ENCODE peak calls at places on chromosomes 5 and 9, in four cellular contexts. One of them, this sample, is unnamed.

GRCh38 chr9:4397917-4398316 is 92.4 kb upstream of the SLC1A1 start:
- DNase-seq in activated T-cell treated with anti-CD3 and anti-CD28 coated beads for 4 hours: no peak
- DNase-seq in GM23338: no peak
- DNase-seq in activated CD4-positive, alpha-beta T cell treated with anti-CD3 and anti-CD28 coated beads for 24 hours: no peak
- DNase-seq in this sample: no peak

GRCh38 chr5:28648108-28648507 is 1609.7 kb upstream of the CDH9 start:
- DNase-seq in GM23338: peak
- DNase-seq in activated T-cell treated with anti-CD3 and anti-CD28 coated beads for 4 hours: no peak
- DNase-seq in activated CD4-positive, alpha-beta T cell treated with anti-CD3 and anti-CD28 coated beads for 24 hours: no peak
- DNase-seq in this sample: no peak

GRCh38 chr9:95004452-95005275 is 278.2 kb downstream of the AOPEP start:
- DNase-seq in activated CD4-positive, alpha-beta T cell treated with anti-CD3 and anti-CD28 coated beads for 24 hours: no peak
- DNase-seq in GM23338: peak
- DNase-seq in activated T-cell treated with anti-CD3 and anti-CD28 coated beads for 4 hours: peak
- DNase-seq in this sample: peak

GRCh38 chr5:130773813-130774212 is 391.2 kb downstream of the HINT1 start:
- DNase-seq in activated CD4-positive, alpha-beta T cell treated with anti-CD3 and anti-CD28 coated beads for 24 hours: no peak
- DNase-seq in GM23338: no peak
- DNase-seq in activated T-cell treated with anti-CD3 and anti-CD28 coated beads for 4 hours: no peak
- DNase-seq in this sample: no peak

GRCh38 chr5:14109041-14109747 is 33.9 kb upstream of the TRIO start:
- DNase-seq in GM23338: no peak
- DNase-seq in activated CD4-positive, alpha-beta T cell treated with anti-CD3 and anti-CD28 coated beads for 24 hours: no peak
- DNase-seq in activated T-cell treated with anti-CD3 and anti-CD28 coated beads for 4 hours: no peak
- DNase-seq in this sample: no peak

GRCh38 chr5:175724314-175724713 is 66.4 kb downstream of the HRH2 start:
- DNase-seq in activated CD4-positive, alpha-beta T cell treated with anti-CD3 and anti-CD28 coated beads for 24 hours: no peak
- DNase-seq in activated T-cell treated with anti-CD3 and anti-CD28 coated beads for 4 hours: no peak
- DNase-seq in GM23338: no peak
- DNase-seq in this sample: no peak

GRCh38 chr5:17184596-17184995 is 32.8 kb upstream of the BASP1 start:
- DNase-seq in activated CD4-positive, alpha-beta T cell treated with anti-CD3 and anti-CD28 coated beads for 24 hours: no peak
- DNase-seq in activated T-cell treated with anti-CD3 and anti-CD28 coated beads for 4 hours: no peak
- DNase-seq in GM23338: no peak
- DNase-seq in this sample: no peak

GRCh38 chr5:80874162-80874561 is 86.0 kb upstream of the RASGRF2 start:
- DNase-seq in activated T-cell treated with anti-CD3 and anti-CD28 coated beads for 4 hours: no peak
- DNase-seq in GM23338: no peak
- DNase-seq in activated CD4-positive, alpha-beta T cell treated with anti-CD3 and anti-CD28 coated beads for 24 hours: no peak
- DNase-seq in this sample: no peak

GRCh38 chr5:14449052-14449661 is 132.4 kb upstream of the OTULINL start:
- DNase-seq in activated CD4-positive, alpha-beta T cell treated with anti-CD3 and anti-CD28 coated beads for 24 hours: no peak
- DNase-seq in GM23338: no peak
- DNase-seq in activated T-cell treated with anti-CD3 and anti-CD28 coated beads for 4 hours: no peak
- DNase-seq in this sample: no peak

GRCh38 chr5:58088941-58089340 is 370.9 kb downstream of the PLK2 start:
- DNase-seq in activated CD4-positive, alpha-beta T cell treated with anti-CD3 and anti-CD28 coated beads for 24 hours: no peak
- DNase-seq in GM23338: no peak
- DNase-seq in activated T-cell treated with anti-CD3 and anti-CD28 coated beads for 4 hours: no peak
- DNase-seq in this sample: no peak

GRCh38 chr9:95009459-95009858 is 283.0 kb downstream of the AOPEP start:
- DNase-seq in GM23338: no peak
- DNase-seq in activated CD4-positive, alpha-beta T cell treated with anti-CD3 and anti-CD28 coated beads for 24 hours: no peak
- DNase-seq in activated T-cell treated with anti-CD3 and anti-CD28 coated beads for 4 hours: no peak
- DNase-seq in this sample: no peak

GRCh38 chr5:154523104-154523503 is 45.1 kb upstream of the HAND1 start:
- DNase-seq in activated CD4-positive, alpha-beta T cell treated with anti-CD3 and anti-CD28 coated beads for 24 hours: no peak
- DNase-seq in activated T-cell treated with anti-CD3 and anti-CD28 coated beads for 4 hours: no peak
- DNase-seq in GM23338: no peak
- DNase-seq in this sample: no peak

GRCh38 chr9:90861826-90862740 is 60.5 kb downstream of the SYK start:
- DNase-seq in activated T-cell treated with anti-CD3 and anti-CD28 coated beads for 4 hours: no peak
- DNase-seq in GM23338: no peak
- DNase-seq in activated CD4-positive, alpha-beta T cell treated with anti-CD3 and anti-CD28 coated beads for 24 hours: no peak
- DNase-seq in this sample: no peak

GRCh38 chr5:154794525-154795234 is 39.5 kb downstream of the LARP1 start:
- DNase-seq in activated T-cell treated with anti-CD3 and anti-CD28 coated beads for 4 hours: no peak
- DNase-seq in activated CD4-positive, alpha-beta T cell treated with anti-CD3 and anti-CD28 coated beads for 24 hours: no peak
- DNase-seq in GM23338: no peak
- DNase-seq in this sample: no peak

GRCh38 chr5:107873877-107874276 is 203.1 kb upstream of the EFNA5 start:
- DNase-seq in GM23338: no peak
- DNase-seq in activated CD4-positive, alpha-beta T cell treated with anti-CD3 and anti-CD28 coated beads for 24 hours: no peak
- DNase-seq in activated T-cell treated with anti-CD3 and anti-CD28 coated beads for 4 hours: no peak
- DNase-seq in this sample: no peak

GRCh38 chr9:19230356-19231125 is at the start of gene DENND4C:
- DNase-seq in activated CD4-positive, alpha-beta T cell treated with anti-CD3 and anti-CD28 coated beads for 24 hours: peak
- DNase-seq in activated T-cell treated with anti-CD3 and anti-CD28 coated beads for 4 hours: peak
- DNase-seq in GM23338: peak
- DNase-seq in this sample: peak

GRCh38 chr9:73143606-73144328 is 7.9 kb upstream of the ANXA1 start:
- DNase-seq in GM23338: no peak
- DNase-seq in activated T-cell treated with anti-CD3 and anti-CD28 coated beads for 4 hours: no peak
- DNase-seq in activated CD4-positive, alpha-beta T cell treated with anti-CD3 and anti-CD28 coated beads for 24 hours: no peak
- DNase-seq in this sample: no peak

GRCh38 chr5:132270345-132270685 is 12.8 kb downstream of the PDLIM4 start:
- DNase-seq in activated CD4-positive, alpha-beta T cell treated with anti-CD3 and anti-CD28 coated beads for 24 hours: no peak
- DNase-seq in activated T-cell treated with anti-CD3 and anti-CD28 coated beads for 4 hours: no peak
- DNase-seq in GM23338: no peak
- DNase-seq in this sample: no peak

GRCh38 chr9:129504404-129504803 is 116.5 kb downstream of the C9orf50 start:
- DNase-seq in activated T-cell treated with anti-CD3 and anti-CD28 coated beads for 4 hours: no peak
- DNase-seq in activated CD4-positive, alpha-beta T cell treated with anti-CD3 and anti-CD28 coated beads for 24 hours: no peak
- DNase-seq in GM23338: no peak
- DNase-seq in this sample: no peak

This sample was measured in frontal cortex.